ENCODE peak calls at places on chromosomes 3 and 15, in seven cellular contexts. T is SK-MEL-5; H is stimulated activated naive CD8-positive, alpha-beta T cell treated with anti-CD3 and anti-CD28 coated beads, Interleukin-15, Interleukin-2, amounts not matched to agents 100 U/mL and 50 U/mL, for 24 hours; X is BE2C; D is WERI-Rb-1; L is stimulated activated CD8-positive, alpha-beta memory T cell treated with anti-CD3 and anti-CD28 coated beads, Interleukin-15, amount 100 ng/mL, for 1 hour; U is KG1. B is an unnamed sample.
A peak's percentile ranks its signal among the peaks of the same experiment; 100 is the strongest.

GRCh38 chr3:4410174-4410573 is 56.9 kb downstream of the SUMF1 start:
- DNase-seq in H (no peak), U (no peak), L (no peak), D (no peak), T (no peak), X (no peak), B (no peak)

GRCh38 chr15:94040523-94041248 is 190.7 kb upstream of the MCTP2 start:
- DNase-seq in H (no peak), L (no peak), D (no peak), U (no peak), X (no peak), T (no peak), B (no peak)

GRCh38 chr3:180700941-180701340 is 21.7 kb upstream of the CCDC39 start:
- DNase-seq in U (no peak), D (no peak), X (no peak), L (no peak), H (no peak), T (no peak), B (no peak)

GRCh38 chr3:170670504-170670903 is 84.6 kb upstream of the SLC7A14 start:
- DNase-seq in L (no peak), X (no peak), H (no peak), D (no peak), U (no peak), T (no peak), B (no peak)

GRCh38 chr15:39118510-39118909 is 462.4 kb upstream of the THBS1 start:
- DNase-seq in X (no peak), D (no peak), H (no peak), T (no peak), U (no peak), L (no peak), B (no peak)

GRCh38 chr3:34012102-34012461 is 213.7 kb downstream of the PDCD6IP start:
- DNase-seq in L (no peak), D (peak; percentile 44), X (no peak), U (no peak), H (no peak), T (no peak), B (peak; percentile 86)

GRCh38 chr3:60696559-60697125 is 554.6 kb downstream of the FHIT start:
- DNase-seq in L (no peak), T (peak; percentile 5), H (no peak), D (no peak), U (no peak), X (no peak), B (no peak)

GRCh38 chr3:161163297-161163696 is 57.8 kb upstream of the NMD3 start:
- DNase-seq in H (no peak), U (no peak), L (no peak), T (peak; percentile 9), D (no peak), X (no peak), B (no peak)

GRCh38 chr15:59174846-59175831 is 31.5 kb upstream of the LDHAL6B start:
- DNase-seq in H (peak; percentile 46), U (no peak), X (peak; percentile 52), T (peak; percentile 91), D (peak; percentile 68), L (no peak), B (peak; percentile 85)

GRCh38 chr3:89145995-89146394 is 38.6 kb downstream of the EPHA3 start:
- DNase-seq in L (no peak), X (no peak), U (no peak), H (no peak), D (no peak), T (no peak), B (no peak)

B was measured in NCI-H82.